ENCODE peak calls at places on chromosomes 5 and 9, in ten cellular contexts. O, V, P, R, K, U, Q, H, Z and X are unnamed samples.

GRCh38 chr5:146342882-146343865 is 4.5 kb downstream of the POU4F3 start:
- DNase-seq in O (no peak), V (no peak), P (no peak), R (no peak), K (no peak), U (no peak), Q (no peak), H (no peak), Z (no peak), X (no peak)

GRCh38 chr9:132406554-132407122 is at the start of gene TTF1:
- DNase-seq in O (peak; percentile 88), V (peak; percentile 83), P (peak; percentile 80), R (peak; percentile 95), K (peak; percentile 93), U (peak; percentile 92), Q (peak; percentile 37), H (no peak), Z (peak; percentile 77), X (peak; percentile 88)

GRCh38 chr5:60185230-60186104 is 291.9 kb upstream of the PDE4D start:
- DNase-seq in O (peak; percentile 3), V (no peak), P (no peak), R (no peak), K (no peak), U (no peak), Q (no peak), H (no peak), Z (no peak), X (no peak)

GRCh38 chr9:93894691-93895079 is 60.5 kb downstream of the BARX1 start:
- DNase-seq in O (no peak), V (no peak), P (no peak), R (no peak), K (peak; percentile 6), U (peak; percentile 37), Q (no peak), H (no peak), Z (no peak), X (peak; percentile 17)

GRCh38 chr9:113888976-113889375 is 12.9 kb downstream of the ZNF618 start:
- DNase-seq in O (no peak), V (no peak), P (no peak), R (no peak), K (no peak), U (no peak), Q (no peak), H (no peak), Z (no peak), X (no peak)

GRCh38 chr5:51385214-51385613 is 2.0 kb downstream of the ISL1 start:
- DNase-seq in O (peak; percentile 5), V (no peak), P (no peak), R (no peak), K (no peak), U (no peak), Q (no peak), H (no peak), Z (no peak), X (no peak)

GRCh38 chr5:59174248-59174844 is 591.5 kb downstream of the RAB3C start:
- DNase-seq in O (peak; percentile 64), V (peak; percentile 47), P (peak; percentile 22), R (no peak), K (no peak), U (no peak), Q (peak; percentile 73), H (no peak), Z (no peak), X (no peak)

GRCh38 chr9:89871871-89872331 is 267.1 kb downstream of the GADD45G start:
- DNase-seq in O (no peak), V (no peak), P (no peak), R (peak; percentile 62), K (no peak), U (no peak), Q (no peak), H (no peak), Z (no peak), X (peak; percentile 19)

GRCh38 chr5:10018670-10019069 is 231.0 kb downstream of the ATPSCKMT start:
- DNase-seq in O (no peak), V (no peak), P (no peak), R (no peak), K (no peak), U (no peak), Q (no peak), H (no peak), Z (no peak), X (no peak)

GRCh38 chr9:120528327-120528726 is 51.6 kb downstream of the CDK5RAP2 start:
- DNase-seq in O (no peak), V (no peak), P (no peak), R (no peak), K (no peak), U (no peak), Q (no peak), H (no peak), Z (no peak), X (no peak)

GRCh38 chr5:141958113-141958512 is at the start of gene PCDH12:
- DNase-seq in O (peak; percentile 87), V (no peak), P (no peak), R (peak; percentile 74), K (peak; percentile 13), U (no peak), Q (no peak), H (no peak), Z (no peak), X (peak; percentile 40)

DNA sequence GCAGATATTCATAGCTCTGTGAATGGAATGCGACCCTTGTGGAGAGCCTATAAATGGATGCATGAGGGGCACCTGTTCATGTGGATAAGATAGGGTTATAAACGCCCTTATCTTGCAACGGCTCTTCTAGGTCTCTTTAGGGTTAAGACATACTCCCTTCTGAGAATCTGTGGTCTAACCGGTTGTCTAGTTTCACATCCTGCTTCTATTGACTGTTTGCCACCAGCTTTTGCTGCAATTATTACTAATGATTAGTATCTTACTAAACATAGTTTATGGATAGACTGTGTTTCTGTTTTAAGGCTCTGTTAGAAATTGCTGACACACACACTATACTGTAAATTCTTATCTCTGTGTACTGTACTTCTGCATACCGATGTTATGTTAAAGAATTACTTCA is 198.9 kb upstream of the CYLC2 start:
- DNase-seq in O (no peak), V (no peak), P (no peak), R (no peak), K (no peak), U (no peak), Q (no peak), H (no peak), Z (no peak), X (no peak)
- H3K27ac ChIP-seq in O (no peak overlapping the region), V (no peak overlapping the region), P (no peak overlapping the region), R (no peak overlapping the region), K (no peak overlapping the region), U (no peak overlapping the region), Q (no peak overlapping the region), H (no peak overlapping the region), Z (no peak overlapping the region), X (no peak overlapping the region)

GRCh38 chr9:98851730-98852462 is 44.4 kb downstream of the GALNT12 start:
- DNase-seq in O (no peak), V (no peak), P (no peak), R (no peak), K (no peak), U (no peak), Q (no peak), H (no peak), Z (no peak), X (no peak)

GRCh38 chr9:98846879-98847278 is 39.4 kb downstream of the GALNT12 start:
- DNase-seq in O (no peak), V (no peak), P (no peak), R (no peak), K (no peak), U (no peak), Q (no peak), H (no peak), Z (no peak), X (no peak)

GRCh38 chr9:98850851-98851729 is 43.6 kb downstream of the GALNT12 start:
- DNase-seq in O (no peak), V (no peak), P (no peak), R (no peak), K (no peak), U (no peak), Q (no peak), H (no peak), Z (no peak), X (no peak)

GRCh38 chr9:98846081-98846480 is 38.6 kb downstream of the GALNT12 start:
- DNase-seq in O (no peak), V (no peak), P (no peak), R (no peak), K (no peak), U (no peak), Q (no peak), H (no peak), Z (no peak), X (no peak)

DNA sequence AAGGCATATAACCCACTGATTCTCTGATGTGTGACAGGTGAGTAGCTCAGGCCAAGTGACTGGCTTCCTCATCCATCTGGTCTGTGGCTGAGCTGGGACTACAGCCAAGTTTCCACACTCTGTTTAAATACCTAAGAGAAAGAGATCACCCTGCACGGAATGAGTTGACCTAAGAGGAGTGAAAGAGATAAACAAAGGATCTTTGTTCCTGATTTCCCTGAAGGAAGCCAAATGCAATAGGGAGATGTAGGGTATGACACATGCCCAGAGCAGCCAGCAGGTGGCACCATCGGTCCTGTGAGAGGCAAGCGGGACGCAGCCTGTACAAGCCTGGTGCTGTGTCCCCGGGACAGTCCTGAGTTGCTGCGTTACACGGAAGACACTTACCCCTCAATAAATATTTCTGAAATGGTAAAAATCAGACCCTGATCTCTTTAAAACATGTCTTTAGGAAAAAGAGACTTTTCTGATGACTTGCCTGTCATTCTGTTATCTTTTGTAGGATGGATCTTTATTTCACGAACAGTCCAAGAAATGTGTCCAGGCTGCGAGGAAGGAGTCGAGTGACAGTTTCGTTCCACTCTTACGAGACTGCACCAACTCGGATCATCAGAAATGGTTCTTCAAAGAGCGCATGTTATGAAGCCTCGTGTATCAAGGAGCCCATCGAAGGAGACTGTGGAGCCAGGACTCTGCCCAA is 41.1 kb downstream of the GALNT12 start:
- DNase-seq in O (peak; percentile 80), V (peak; percentile 93), P (peak; percentile 95), R (peak; percentile 97), K (peak; percentile 93), U (peak; percentile 92), Q (peak; percentile 26), H (peak; percentile 70), Z (peak; percentile 23), X (peak; percentile 47)
- H3K4me3 ChIP-seq in O (no peak overlapping the region), V (no peak overlapping the region), P (no peak overlapping the region), R (peak overlapping the region; percentile 13), K (no peak overlapping the region), U (peak overlapping the region; percentile 22), Q (no peak overlapping the region), H (no peak overlapping the region), Z (no peak overlapping the region), X (peak overlapping the region; percentile 29)

DNA sequence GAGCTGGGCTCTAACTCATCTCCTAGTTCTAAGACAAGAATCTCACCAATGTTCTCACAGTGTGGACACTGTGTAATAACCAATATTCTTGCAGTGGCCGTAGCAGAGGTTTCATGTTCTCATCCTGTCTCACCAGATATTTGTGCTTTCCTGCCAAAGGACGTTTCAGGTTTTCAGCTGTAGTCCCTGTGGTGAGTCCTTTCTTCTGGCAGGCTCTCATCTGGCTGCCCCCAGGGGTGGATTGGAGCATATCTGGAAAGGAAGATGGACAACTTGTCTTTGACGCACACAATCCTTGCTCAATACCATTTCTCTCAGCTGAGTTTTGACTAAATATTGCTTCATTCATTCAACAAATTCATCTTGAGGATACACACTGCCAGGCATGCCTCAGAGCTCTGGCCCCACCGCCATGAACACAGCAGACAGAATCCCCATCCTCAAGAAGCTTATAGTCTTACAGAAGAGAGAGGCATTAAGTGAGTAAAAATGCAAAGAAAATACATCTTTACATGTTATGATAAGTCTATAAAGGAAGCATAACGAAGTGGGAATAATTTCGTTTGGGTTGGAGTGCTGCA is 33.8 kb upstream of the NEURL1B start:
- DNase-seq in O (no peak), V (no peak), P (no peak), R (no peak), K (no peak), U (no peak), Q (no peak), H (no peak), Z (no peak), X (no peak)
- TF ChIP-seq POLR2AphosphoS5 in O (no peak), V (no peak), P (no peak), R (peak; percentile 26), K (no peak), U (no peak), Q (no peak), H (no peak), Z (no peak), X (peak; percentile 27)

GRCh38 chr5:123138774-123139173 is 49.7 kb downstream of the PRDM6 start:
- DNase-seq in O (no peak), V (no peak), P (no peak), R (no peak), K (no peak), U (no peak), Q (no peak), H (no peak), Z (no peak), X (no peak)
- H3K27ac ChIP-seq in O (no peak overlapping the region), V (no peak overlapping the region), P (no peak overlapping the region), R (no peak overlapping the region), K (no peak overlapping the region), U (no peak overlapping the region), Q (no peak overlapping the region), H (no peak overlapping the region), Z (no peak overlapping the region), X (no peak overlapping the region)